ENCODE peak calls at places on chromosome 13, in six cellular contexts. J is H9, K is IMR-90, A is mesendoderm, L is mesenchymal stem cell, H is H1. Y is an unnamed sample.

GRCh38 chr13:51935326-51936171 is 73.8 kb downstream of the CCDC70 start:
- DNase-seq in A (peak), J (peak), K (no peak), L (peak), H (no peak), Y (peak)

GRCh38 chr13:73542446-73542845 is 483.6 kb downstream of the KLF5 start:
- DNase-seq in K (no peak), L (no peak), A (no peak), H (no peak), J (no peak), Y (no peak)

GRCh38 chr13:79283742-79284141 is 122.3 kb downstream of the RBM26 start:
- DNase-seq in K (no peak), H (no peak), L (no peak), J (no peak), A (no peak), Y (no peak)

GRCh38 chr13:88051746-88052482 is 380.7 kb downstream of the SLITRK5 start:
- DNase-seq in A (no peak), H (no peak), J (peak), K (no peak), L (no peak), Y (no peak)

GRCh38 chr13:20191311-20191901 is 1.3 kb downstream of the GJB2 start:
- DNase-seq in J (no peak), H (no peak), K (no peak), L (no peak), A (no peak), Y (no peak)

GRCh38 chr13:72953391-72953960 is 105.3 kb upstream of the KLF5 start:
- DNase-seq in K (no peak), L (no peak), A (no peak), J (no peak), H (no peak), Y (no peak)

GRCh38 chr13:73625562-73626339 is 508.5 kb downstream of the KLF12 start:
- DNase-seq in L (no peak), A (no peak), H (no peak), J (no peak), K (no peak), Y (no peak)

GRCh38 chr13:26601669-26602068 is 44.2 kb downstream of the WASF3 start:
- DNase-seq in K (peak), L (peak), H (no peak), J (no peak), A (peak), Y (no peak)

GRCh38 chr13:42048323-42048624 is 174 bp upstream of the DGKH start:
- DNase-seq in J (no peak), H (no peak), L (no peak), A (no peak), K (no peak), Y (no peak)

GRCh38 chr13:86881390-86881789 is 789.8 kb upstream of the SLITRK5 start:
- DNase-seq in J (no peak), H (peak), K (no peak), A (peak), L (no peak), Y (no peak)

GRCh38 chr13:75870397-75870801 is 234.3 kb downstream of the LMO7 start:
- DNase-seq in L (peak), J (no peak), A (no peak), H (no peak), K (peak), Y (peak)

GRCh38 chr13:110923086-110923485 is 8.2 kb upstream of the ANKRD10 start:
- DNase-seq in K (no peak), A (no peak), L (no peak), H (no peak), J (peak), Y (no peak)
- H2BK15ac ChIP-seq in K (no peak), A (no peak), L (no peak), H (no peak), J (no peak), Y (no peak)

GRCh38 chr13:109010912-109011311 is 381.5 kb downstream of the MYO16 start:
- DNase-seq in H (peak), K (no peak), A (peak), L (no peak), J (peak), Y (no peak)

GRCh38 chr13:109009756-109010155 is 380.3 kb downstream of the MYO16 start:
- DNase-seq in H (no peak), A (no peak), J (no peak), L (no peak), K (no peak), Y (no peak)

GRCh38 chr13:109007946-109008345 is 378.5 kb downstream of the MYO16 start:
- DNase-seq in L (no peak), K (peak), A (no peak), H (no peak), J (no peak), Y (no peak)

DNA sequence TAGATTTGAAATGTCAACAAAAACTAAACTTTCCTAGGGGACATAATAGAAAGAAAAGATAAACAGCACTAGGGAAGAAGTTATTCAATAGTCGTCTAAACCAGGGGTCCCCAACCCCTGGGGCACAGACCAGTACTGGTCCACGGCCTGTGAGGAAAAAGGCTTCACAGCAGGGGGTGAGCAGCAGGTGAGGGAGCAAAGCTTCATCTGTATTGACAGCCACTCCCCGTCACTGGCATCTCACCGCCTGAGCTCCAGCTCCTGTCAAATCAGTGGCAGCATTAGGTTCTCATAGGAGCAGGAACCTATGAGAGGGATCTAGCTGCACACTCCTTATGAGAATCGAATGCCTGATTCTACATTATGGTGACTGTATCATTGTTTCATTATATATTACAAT is 382.7 kb downstream of the MYO16 start:
- DNase-seq in J (no peak), L (no peak), H (no peak), A (peak), K (no peak), Y (no peak)
- H3K9ac ChIP-seq in J (no peak), L (no peak), H (no peak), A (no peak), K (no peak), Y (no peak)

DNA sequence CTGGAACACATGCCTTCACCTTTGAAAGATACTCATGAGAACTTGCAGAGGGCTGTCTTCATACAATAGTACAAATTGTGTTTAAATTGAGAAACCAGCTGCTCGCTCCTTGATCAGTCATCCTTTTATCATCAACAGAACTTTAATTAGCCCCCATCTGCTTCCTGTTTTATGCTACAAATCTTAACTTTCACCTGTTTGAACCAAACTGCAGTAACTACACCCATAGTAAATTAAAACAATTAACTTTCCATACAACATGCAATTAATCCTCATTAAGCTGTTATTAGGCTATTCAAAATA is 85.2 kb downstream of the FOXO1 start:
- DNase-seq in H (no peak), L (no peak), K (no peak), A (no peak), J (no peak), Y (no peak)
- H2BK15ac ChIP-seq in H (no peak), L (no peak), K (no peak), A (no peak), J (no peak), Y (no peak)

GRCh38 chr13:44307255-44307654 is 66.4 kb upstream of the SERP2 start:
- DNase-seq in H (no peak), A (no peak), K (peak), J (no peak), L (peak), Y (no peak)
- H3K9ac ChIP-seq in H (no peak), A (no peak), K (no peak), J (no peak), L (no peak), Y (no peak)

GRCh38 chr13:28850226-28850625 is 30.1 kb downstream of the MTUS2 start:
- DNase-seq in L (no peak), H (no peak), J (no peak), A (no peak), K (no peak), Y (no peak)
- H2BK15ac ChIP-seq in L (no peak), H (no peak), J (no peak), A (no peak), K (no peak), Y (no peak)

GRCh38 chr13:50152655-50153309 is 137.5 kb downstream of the KCNRG start:
- DNase-seq in J (no peak), H (no peak), L (no peak), K (no peak), A (no peak), Y (no peak)
- H3K9ac ChIP-seq in J (no peak), H (no peak), L (peak), K (no peak), A (no peak), Y (no peak)